ENCODE peak calls at places on chromosomes 6 and 20, in four cellular contexts. M, U, G and A are unnamed samples.

GRCh38 chr20:32332614-32333013 is 25.5 kb upstream of the ASXL1 start:
- DNase-seq in M (peak; percentile 82), U (no peak), G (no peak), A (no peak)

GRCh38 chr6:84224251-84224650 is 3.2 kb downstream of the CEP162 start:
- DNase-seq in M (no peak), U (no peak), G (no peak), A (no peak)

GRCh38 chr20:63652192-63652980 is 838 bp downstream of the STMN3 start:
- DNase-seq in M (no peak), U (no peak), G (no peak), A (no peak)

GRCh38 chr6:137881522-137881886 is 14.4 kb downstream of the TNFAIP3 start:
- DNase-seq in M (peak; percentile 34), U (no peak), G (no peak), A (no peak)

GRCh38 chr20:57440678-57441509 is 49.7 kb downstream of the RBM38 start:
- DNase-seq in M (no peak), U (peak; percentile 22), G (no peak), A (no peak)

GRCh38 chr6:47135772-47136171 is 93.6 kb upstream of the ADGRF1 start:
- DNase-seq in M (peak; percentile 95), U (no peak), G (no peak), A (no peak)

GRCh38 chr6:15491255-15491985 is 171.4 kb downstream of the DTNBP1 start:
- DNase-seq in M (peak; percentile 29), U (peak; percentile 83), G (no peak), A (peak; percentile 25)

GRCh38 chr6:21678990-21679389 is 85.4 kb downstream of the SOX4 start:
- DNase-seq in M (peak; percentile 5), U (no peak), G (no peak), A (no peak)

GRCh38 chr6:33874136-33874535 is 70.3 kb upstream of the MLN start:
- DNase-seq in M (no peak), U (no peak), G (no peak), A (no peak)

GRCh38 chr6:79267128-79267527 is 32.6 kb upstream of the HMGN3 start:
- DNase-seq in M (no peak), U (no peak), G (no peak), A (no peak)

GRCh38 chr6:104449918-104450317 is 409.8 kb downstream of the HACE1 start:
- DNase-seq in M (no peak), U (no peak), G (no peak), A (no peak)

GRCh38 chr20:18926972-18927371 is 113.4 kb downstream of the SCP2D1 start:
- DNase-seq in M (no peak), U (no peak), G (no peak), A (no peak)

GRCh38 chr20:32218156-32218900 is 10.6 kb downstream of the POFUT1 start:
- DNase-seq in M (no peak), U (no peak), G (no peak), A (no peak)

GRCh38 chr6:106727480-106728153 is 98.2 kb downstream of the QRSL1 start:
- DNase-seq in M (no peak), U (no peak), G (no peak), A (no peak)

GRCh38 chr6:100503043-100503442 is 38.3 kb upstream of the SIM1 start:
- DNase-seq in M (no peak), U (no peak), G (no peak), A (no peak)

GRCh38 chr20:2236266-2236665 is 59.5 kb upstream of the TGM3 start:
- DNase-seq in M (peak; percentile 20), U (no peak), G (no peak), A (no peak)

GRCh38 chr6:34680802-34681515 is 15.6 kb downstream of the ILRUN start:
- DNase-seq in M (peak; percentile 67), U (no peak), G (no peak), A (no peak)

GRCh38 chr20:8678098-8678776 is 390.6 kb upstream of the PLCB4 start:
- DNase-seq in M (no peak), U (no peak), G (no peak), A (no peak)

GRCh38 chr6:15994814-15995459 is 133.9 kb upstream of the MYLIP start:
- DNase-seq in M (no peak), U (no peak), G (no peak), A (no peak)

GRCh38 chr6:53429401-53429800 is 80.7 kb upstream of the ELOVL5 start:
- DNase-seq in M (no peak), U (no peak), G (no peak), A (no peak)

GRCh38 chr20:50595988-50596693 is 86.0 kb downstream of the PTPN1 start:
- DNase-seq in M (peak; percentile 17), U (no peak), G (no peak), A (no peak)

GRCh38 chr6:41455410-41455809 is 90.8 kb upstream of the FOXP4 start:
- DNase-seq in M (no peak), U (no peak), G (no peak), A (no peak)

GRCh38 chr6:169911264-169912263 is 160.1 kb downstream of the ERMARD start:
- DNase-seq in M (no peak), U (no peak), G (no peak), A (no peak)

GRCh38 chr20:49320460-49320859 is 42.6 kb upstream of the ZNFX1 start:
- DNase-seq in M (peak; percentile 40), U (no peak), G (no peak), A (peak; percentile 23)

GRCh38 chr6:165961236-165961751 is 206.4 kb downstream of the TBXT start:
- DNase-seq in M (no peak), U (no peak), G (no peak), A (no peak)

GRCh38 chr20:51667002-51667408 is 101.2 kb downstream of the ATP9A start:
- DNase-seq in M (no peak), U (no peak), G (no peak), A (no peak)

GRCh38 chr20:57388953-57389694 is 2.1 kb upstream of the RBM38 start:
- DNase-seq in M (peak; percentile 58), U (peak; percentile 51), G (peak; percentile 34), A (no peak)

DNA sequence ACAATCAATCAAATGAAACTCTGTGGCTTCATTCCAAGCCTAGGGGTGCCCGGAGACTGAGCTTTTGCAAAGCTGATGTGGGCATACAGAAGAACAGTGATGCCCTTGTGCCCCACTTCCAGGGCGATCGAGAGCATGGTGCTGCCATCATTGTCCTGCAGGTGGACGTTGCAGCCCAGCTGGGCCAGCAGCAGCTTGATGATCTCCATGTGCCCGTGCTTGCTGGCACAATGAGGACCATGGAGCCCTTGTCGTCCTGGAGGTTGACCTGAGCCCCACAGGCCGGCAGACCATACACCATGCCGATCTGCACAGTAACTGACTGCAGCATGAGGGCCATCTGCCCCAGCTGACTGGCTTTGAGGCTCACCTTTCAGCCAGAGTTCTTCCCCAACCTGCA is 22.3 kb downstream of the TRMT6 start:
- DNase-seq in M (no peak), U (no peak), G (no peak), A (no peak)
- TF ChIP-seq CTCF in M (no peak), U (no peak), G (no peak), A (no peak)

GRCh38 chr6:143339223-143339622 is 111.3 kb downstream of the ADAT2 start:
- DNase-seq in M (peak; percentile 97), U (no peak), G (no peak), A (no peak)

GRCh38 chr6:143333749-143334520 is 116.6 kb downstream of the ADAT2 start:
- DNase-seq in M (peak; percentile 52), U (no peak), G (no peak), A (no peak)

GRCh38 chr6:143336446-143337152 is 113.9 kb downstream of the ADAT2 start:
- DNase-seq in M (peak; percentile 67), U (no peak), G (no peak), A (no peak)

GRCh38 chr6:143335865-143336264 is 114.6 kb downstream of the ADAT2 start:
- DNase-seq in M (peak; percentile 71), U (no peak), G (no peak), A (no peak)

GRCh38 chr6:143337201-143337949 is 113.1 kb downstream of the ADAT2 start:
- DNase-seq in M (no peak), U (no peak), G (no peak), A (peak; percentile 38)
- TF ChIP-seq CTCF in M (peak; percentile 32), U (no peak), G (peak; percentile 6), A (peak; percentile 13)

GRCh38 chr20:17882834-17883591 is 85.6 kb downstream of the SNX5 start:
- DNase-seq in M (no peak), U (no peak), G (no peak), A (no peak)

GRCh38 chr20:17882065-17882833 is 86.3 kb downstream of the SNX5 start:
- DNase-seq in M (peak; percentile 58), U (no peak), G (no peak), A (no peak)

GRCh38 chr20:17885076-17885475 is 83.5 kb downstream of the SNX5 start:
- DNase-seq in M (no peak), U (no peak), G (no peak), A (no peak)

GRCh38 chr20:17884318-17885003 is 84.1 kb downstream of the SNX5 start:
- DNase-seq in M (peak; percentile 69), U (no peak), G (no peak), A (no peak)

GRCh38 chr20:17883592-17884317 is 84.8 kb downstream of the SNX5 start:
- DNase-seq in M (no peak), U (no peak), G (no peak), A (no peak)
- TF ChIP-seq CTCF in M (no peak), U (no peak), G (no peak), A (no peak)

GRCh38 chr6:163712981-163713380 is 298.5 kb downstream of the QKI start:
- DNase-seq in M (no peak), U (no peak), G (no peak), A (peak; percentile 41)

GRCh38 chr6:163711071-163711470 is 296.6 kb downstream of the QKI start:
- DNase-seq in M (no peak), U (no peak), G (no peak), A (no peak)

GRCh38 chr6:163712569-163712966 is 298.1 kb downstream of the QKI start:
- DNase-seq in M (no peak), U (no peak), G (no peak), A (peak; percentile 82)

GRCh38 chr6:163710552-163710951 is 296.0 kb downstream of the QKI start:
- DNase-seq in M (no peak), U (no peak), G (no peak), A (peak; percentile 12)

DNA sequence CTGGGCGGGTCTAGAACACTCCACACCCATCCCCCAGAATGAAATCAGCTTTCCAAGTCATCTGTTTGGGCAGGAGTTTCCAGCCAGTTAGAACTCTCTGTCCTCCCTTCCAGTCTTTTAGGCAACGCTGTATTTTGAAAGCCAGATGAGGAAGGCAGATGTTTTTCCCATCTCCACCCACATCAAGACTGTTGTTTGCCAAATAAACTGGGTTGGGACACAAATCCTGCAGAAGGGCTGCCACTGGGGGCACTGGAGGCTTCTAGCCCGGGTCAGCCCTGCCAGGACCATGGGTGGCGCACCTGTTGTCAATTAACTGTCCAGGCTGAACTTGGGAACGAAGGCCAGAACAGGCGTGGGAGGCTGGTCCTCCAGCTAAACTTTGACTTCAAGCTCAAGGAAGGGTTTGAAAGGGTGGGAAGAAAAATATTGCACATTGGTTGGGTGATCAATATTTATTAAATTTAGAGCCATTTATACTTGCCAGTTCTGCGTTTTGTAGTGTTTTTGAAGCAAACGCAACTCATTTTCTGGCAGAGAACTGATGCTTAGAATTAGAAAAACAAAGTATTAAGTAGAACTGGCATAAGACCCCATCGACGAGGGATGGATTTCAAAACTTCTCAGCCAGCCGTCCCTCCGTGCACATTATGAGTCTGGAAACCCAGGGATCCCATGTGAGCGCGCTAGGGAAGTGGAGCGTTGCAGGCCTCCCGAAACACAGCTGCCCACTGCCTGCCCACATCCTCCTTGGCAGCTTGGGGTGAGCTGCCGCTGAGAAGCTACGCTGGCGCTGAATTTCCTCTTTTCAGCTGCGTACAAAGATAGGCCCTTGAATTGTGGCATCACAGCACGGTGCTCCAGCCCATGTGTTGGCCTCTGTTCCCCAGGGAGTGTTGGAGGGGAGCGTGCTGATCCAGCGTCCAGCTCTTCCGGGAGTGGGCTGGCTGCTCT is 297.4 kb downstream of the QKI start:
- DNase-seq in M (no peak), U (peak; percentile 90), G (no peak), A (peak; percentile 95)
- TF ChIP-seq CTCF in M (no peak), U (peak; percentile 60), G (peak; percentile 5), A (no peak)